ENCODE peak calls at places on chromosomes 4 and X, in seven cellular contexts. T, M, F, K, A, V and H are unnamed samples.

GRCh38 chr4:17667253-17667652 is 52.8 kb downstream of the MED28 start:
- DNase-seq in T (no peak), M (no peak), F (no peak), K (no peak), A (no peak), V (no peak), H (no peak)

GRCh38 chr4:173264245-173264959 is 69.8 kb downstream of the HMGB2 start:
- DNase-seq in T (no peak), M (peak), F (no peak), K (peak), A (peak), V (peak), H (peak)

GRCh38 chrX:110402855-110403230 is 44.2 kb downstream of the RTL9 start:
- DNase-seq in T (no peak), M (no peak), F (no peak), K (no peak), A (no peak), V (no peak), H (no peak)

GRCh38 chrX:10102046-10102704 is 54.6 kb upstream of the CLCN4 start:
- DNase-seq in T (no peak), M (no peak), F (no peak), K (no peak), A (no peak), V (no peak), H (no peak)

GRCh38 chrX:21382715-21383114 is 8.5 kb downstream of the CNKSR2 start:
- DNase-seq in T (no peak), M (no peak), F (no peak), K (peak), A (no peak), V (no peak), H (peak)

GRCh38 chrX:39149761-39150160 is 348.5 kb downstream of the MID1IP1 start:
- DNase-seq in T (no peak), M (peak), F (no peak), K (peak), A (peak), V (peak), H (peak)

GRCh38 chr4:88854481-88854880 is 156.9 kb upstream of the NAP1L5 start:
- DNase-seq in T (no peak), M (no peak), F (no peak), K (no peak), A (peak), V (no peak), H (no peak)

GRCh38 chrX:153981771-153982533 is 9.4 kb downstream of the TMEM187 start:
- DNase-seq in T (peak), M (no peak), F (no peak), K (no peak), A (no peak), V (no peak), H (no peak)

GRCh38 chr4:150297861-150298474 is 219.7 kb downstream of the DCLK2 start:
- DNase-seq in T (no peak), M (peak), F (no peak), K (peak), A (peak), V (peak), H (peak)

GRCh38 chr4:16496501-16496900 is 270.2 kb upstream of the TAPT1 start:
- DNase-seq in T (no peak), M (peak), F (no peak), K (peak), A (peak), V (peak), H (peak)

GRCh38 chrX:135086197-135086854 is 34.0 kb downstream of the ETDB start:
- DNase-seq in T (peak), M (peak), F (no peak), K (peak), A (peak), V (peak), H (peak)

GRCh38 chr4:14023036-14023435 is 395.5 kb upstream of the BOD1L1 start:
- DNase-seq in T (no peak), M (no peak), F (no peak), K (peak), A (peak), V (peak), H (no peak)

GRCh38 chrX:149760965-149761364 is 12.9 kb upstream of the HSFX1 start:
- DNase-seq in T (no peak), M (no peak), F (no peak), K (no peak), A (no peak), V (no peak), H (no peak)

GRCh38 chr4:986949-987688 is at the start of gene IDUA:
- DNase-seq in T (peak), M (peak), F (peak), K (peak), A (peak), V (peak), H (peak)

GRCh38 chr4:12595986-12596385 is 888.2 kb downstream of the RAB28 start:
- DNase-seq in T (no peak), M (no peak), F (no peak), K (no peak), A (no peak), V (no peak), H (no peak)

GRCh38 chrX:43560247-43560946 is 95.7 kb upstream of the MAOA start:
- DNase-seq in T (no peak), M (no peak), F (no peak), K (no peak), A (no peak), V (no peak), H (no peak)

GRCh38 chrX:9997524-9997923 is 30.4 kb downstream of the CLDN34 start:
- DNase-seq in T (peak), M (no peak), F (no peak), K (no peak), A (no peak), V (no peak), H (no peak)

GRCh38 chr4:29131304-29131703 is 1588.9 kb upstream of the PCDH7 start:
- DNase-seq in T (no peak), M (no peak), F (no peak), K (no peak), A (peak), V (no peak), H (no peak)

GRCh38 chr4:132818091-132818490 is 331.0 kb upstream of the PCDH10 start:
- DNase-seq in T (no peak), M (no peak), F (no peak), K (no peak), A (no peak), V (no peak), H (peak)

GRCh38 chr4:51830146-51830545 is 12.8 kb upstream of the DCUN1D4 start:
- DNase-seq in T (no peak), M (no peak), F (no peak), K (peak), A (no peak), V (no peak), H (no peak)

GRCh38 chrX:152635941-152636340 is 1.8 kb upstream of the GABRQ start:
- DNase-seq in T (no peak), M (peak), F (no peak), K (peak), A (peak), V (peak), H (peak)

GRCh38 chr4:144336633-144337032 is 196.1 kb upstream of the GYPA start:
- DNase-seq in T (no peak), M (no peak), F (no peak), K (no peak), A (no peak), V (no peak), H (no peak)